ENCODE peak calls at places on chromosomes 7 and 10, in five cellular contexts. A, O, I, R and H are unnamed samples. For H3K36me3, the result is how much of the 10 kb centered on the place peaks cover.

GRCh38 chr7:131107343-131108211 is 220.1 kb upstream of the MKLN1 start:
- DNase-seq in A (peak), O (peak), I (peak), R (peak), H (peak)

GRCh38 chr10:107059058-107059457 is 105.4 kb downstream of the SORCS1 start:
- DNase-seq in A (no peak), O (no peak), I (no peak), R (no peak), H (no peak)

GRCh38 chr7:132557489-132558044 is 18.7 kb downstream of the PLXNA4 start:
- DNase-seq in A (no peak), O (no peak), I (no peak), R (no peak), H (no peak)

GRCh38 chr7:28125381-28126046 is 55.1 kb downstream of the JAZF1 start:
- DNase-seq in A (no peak), O (no peak), I (peak), R (no peak), H (no peak)

GRCh38 chr10:9331583-9332008 is 1277.1 kb downstream of the GATA3 start:
- DNase-seq in A (peak), O (no peak), I (no peak), R (no peak), H (no peak)

GRCh38 chr7:139767561-139767982 is 10.2 kb downstream of the HIPK2 start:
- DNase-seq in A (no peak), O (no peak), I (no peak), R (no peak), H (no peak)

GRCh38 chr7:28739826-28740225 is 218.3 kb downstream of the TRIL start:
- DNase-seq in A (peak), O (no peak), I (no peak), R (no peak), H (no peak)

GRCh38 chr7:33722383-33723096 is 182.8 kb upstream of the BMPER start:
- DNase-seq in A (no peak), O (peak), I (no peak), R (peak), H (no peak)

GRCh38 chr10:35219906-35220890 is 93.6 kb downstream of the CREM start:
- DNase-seq in A (no peak), O (no peak), I (no peak), R (no peak), H (no peak)

GRCh38 chr10:77131214-77131613 is 506.4 kb downstream of the KCNMA1 start:
- DNase-seq in A (no peak), O (no peak), I (no peak), R (no peak), H (no peak)

GRCh38 chr7:92025260-92025659 is 84.6 kb downstream of the AKAP9 start:
- DNase-seq in A (no peak), O (no peak), I (no peak), R (no peak), H (no peak)

GRCh38 chr10:54667136-54667535 is 133.9 kb downstream of the PCDH15 start:
- DNase-seq in A (no peak), O (no peak), I (no peak), R (no peak), H (no peak)

GRCh38 chr7:44220046-44220720 is 19.4 kb downstream of the YKT6 start:
- DNase-seq in A (no peak), O (no peak), I (no peak), R (no peak), H (no peak)

GRCh38 chr7:155998766-155999630 is 186.7 kb upstream of the SHH start:
- DNase-seq in A (no peak), O (no peak), I (no peak), R (no peak), H (no peak)

GRCh38 chr7:37491919-37492694 is 43.4 kb upstream of the ELMO1 start:
- DNase-seq in A (peak), O (no peak), I (no peak), R (no peak), H (no peak)

GRCh38 chr10:102118867-102119266 is 1.3 kb downstream of the LDB1 start:
- DNase-seq in A (no peak), O (no peak), I (peak), R (peak), H (no peak)

GRCh38 chr7:44971188-44971907 is 7.5 kb downstream of the MYO1G start:
- DNase-seq in A (no peak), O (no peak), I (no peak), R (no peak), H (no peak)

GRCh38 chr7:24882989-24883631 is 96.9 kb downstream of the OSBPL3 start:
- DNase-seq in A (no peak), O (peak), I (peak), R (peak), H (no peak)

GRCh38 chr10:47261121-47261520 is 38.9 kb upstream of the GDF10 start:
- DNase-seq in A (no peak), O (no peak), I (no peak), R (no peak), H (no peak)

GRCh38 chr7:27693794-27694193 is 31.1 kb upstream of the HIBADH start:
- DNase-seq in A (no peak), O (no peak), I (no peak), R (no peak), H (no peak)

GRCh38 chr10:20105931-20106330 is 289.7 kb downstream of the PLXDC2 start:
- DNase-seq in A (no peak), O (no peak), I (no peak), R (no peak), H (no peak)

GRCh38 chr7:95501261-95501816 is 15.6 kb downstream of the ASB4 start:
- DNase-seq in A (no peak), O (no peak), I (no peak), R (no peak), H (no peak)

GRCh38 chr10:101120884-101121660 is 10.0 kb upstream of the TLX1 start:
- DNase-seq in A (no peak), O (no peak), I (no peak), R (no peak), H (no peak)

GRCh38 chr7:522938-523289 is 3.3 kb upstream of the PDGFA start:
- DNase-seq in A (no peak), O (no peak), I (no peak), R (no peak), H (no peak)

GRCh38 chr7:108140674-108141073 is 10.5 kb upstream of the LAMB4 start:
- DNase-seq in A (no peak), O (no peak), I (no peak), R (no peak), H (no peak)

GRCh38 chr7:108143658-108144420 is 13.7 kb upstream of the LAMB4 start:
- DNase-seq in A (no peak), O (no peak), I (no peak), R (no peak), H (no peak)

GRCh38 chr7:108144931-108145330 is 14.8 kb upstream of the LAMB4 start:
- DNase-seq in A (no peak), O (no peak), I (no peak), R (no peak), H (no peak)

GRCh38 chr7:108142675-108143259 is 12.6 kb upstream of the LAMB4 start:
- DNase-seq in A (no peak), O (no peak), I (no peak), R (no peak), H (no peak)

DNA sequence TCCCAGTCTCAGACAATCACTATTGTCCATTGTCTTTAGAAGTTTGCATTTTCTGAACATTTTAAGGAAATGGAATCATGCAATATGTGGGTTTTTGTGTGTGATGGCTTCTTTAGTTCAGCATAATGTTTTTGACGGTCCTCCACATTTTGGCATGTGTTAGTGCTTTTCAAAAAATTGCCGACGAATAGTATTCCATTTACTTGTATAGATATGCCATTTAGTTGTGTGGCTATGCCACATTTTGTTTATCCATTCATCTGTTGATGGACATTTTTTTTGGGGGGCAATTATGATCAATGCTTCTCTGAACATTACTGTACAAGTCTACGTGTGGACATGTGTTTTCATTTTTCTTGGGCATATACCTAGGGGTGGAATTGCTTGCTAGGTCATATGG is 12.0 kb upstream of the LAMB4 start:
- DNase-seq in A (no peak), O (no peak), I (no peak), R (no peak), H (no peak)
- H3K36me3 ChIP-seq in A (under half), O (under half), I (under half), R (under half), H (under half)

GRCh38 chr7:47293884-47294568 is 287.9 kb downstream of the TNS3 start:
- DNase-seq in A (no peak), O (no peak), I (peak), R (no peak), H (no peak)

GRCh38 chr7:47294569-47295222 is 287.2 kb downstream of the TNS3 start:
- DNase-seq in A (no peak), O (no peak), I (no peak), R (no peak), H (no peak)

GRCh38 chr7:47290867-47291266 is 291.0 kb downstream of the TNS3 start:
- DNase-seq in A (no peak), O (no peak), I (no peak), R (no peak), H (no peak)

GRCh38 chr7:47291461-47292051 is 290.4 kb downstream of the TNS3 start:
- DNase-seq in A (no peak), O (peak), I (no peak), R (no peak), H (no peak)

DNA sequence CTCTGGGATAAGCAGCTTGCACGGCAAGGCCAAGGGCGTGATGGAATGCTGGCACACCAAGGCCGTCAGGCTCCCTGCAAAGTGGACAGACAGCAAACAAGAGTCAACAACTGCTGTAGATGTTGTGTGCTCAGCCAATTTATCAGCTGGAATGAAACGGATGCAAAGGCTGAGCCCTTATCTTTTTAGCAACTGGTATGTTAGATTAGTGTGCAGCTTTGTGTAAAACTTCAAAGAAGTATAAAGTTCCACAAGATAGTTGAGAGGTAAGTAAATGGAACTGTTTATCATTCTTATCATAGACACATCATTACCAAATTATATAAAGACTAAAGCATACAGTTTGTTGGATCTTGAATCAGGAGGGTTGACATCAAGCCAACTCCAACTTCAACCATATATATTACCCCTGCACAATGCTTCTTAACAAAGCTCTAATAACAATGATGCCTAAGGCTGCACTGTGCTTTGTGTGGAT is 289.0 kb downstream of the TNS3 start:
- DNase-seq in A (no peak), O (no peak), I (no peak), R (no peak), H (no peak)
- H3K36me3 ChIP-seq in A (under half), O (under half), I (under half), R (under half), H (under half)

DNA sequence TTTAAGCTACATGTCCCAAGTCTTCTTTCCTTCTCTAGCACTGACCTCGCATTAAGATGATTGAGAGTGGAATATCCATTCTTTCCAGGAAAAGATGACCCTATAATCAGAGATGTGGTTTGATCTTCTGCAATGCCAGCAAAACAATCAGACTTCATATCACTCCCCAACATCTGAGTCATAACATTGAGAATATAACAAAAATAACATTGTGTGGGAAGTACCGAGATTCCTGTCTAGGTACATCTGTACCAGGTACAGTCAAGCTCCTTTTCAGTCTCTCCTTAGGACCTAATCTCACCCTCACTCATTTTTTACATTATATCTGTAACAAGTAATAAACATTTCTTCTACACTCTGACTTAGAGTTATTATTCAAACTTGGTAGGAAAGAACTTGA is 201.6 kb downstream of the LRRTM3 start:
- DNase-seq in A (no peak), O (no peak), I (no peak), R (no peak), H (no peak)
- H3K36me3 ChIP-seq in A (under half), O (under half), I (under half), R (under half), H (under half)

GRCh38 chr10:818526-819220 is 112.8 kb downstream of the LARP4B start:
- DNase-seq in A (no peak), O (no peak), I (no peak), R (no peak), H (no peak)
- H3K36me3 ChIP-seq in A (half or more), O (half or more), I (under half), R (under half), H (under half)

GRCh38 chr10:5731559-5731958 is 46.9 kb downstream of the TASOR2 start:
- DNase-seq in A (no peak), O (no peak), I (no peak), R (no peak), H (no peak)

GRCh38 chr10:5735119-5735518 is 50.5 kb downstream of the TASOR2 start:
- DNase-seq in A (no peak), O (no peak), I (no peak), R (no peak), H (no peak)

GRCh38 chr10:5737352-5737751 is 52.7 kb downstream of the TASOR2 start:
- DNase-seq in A (no peak), O (no peak), I (no peak), R (no peak), H (no peak)

GRCh38 chr10:5736591-5736990 is 52.0 kb downstream of the TASOR2 start:
- DNase-seq in A (no peak), O (no peak), I (no peak), R (no peak), H (no peak)

DNA sequence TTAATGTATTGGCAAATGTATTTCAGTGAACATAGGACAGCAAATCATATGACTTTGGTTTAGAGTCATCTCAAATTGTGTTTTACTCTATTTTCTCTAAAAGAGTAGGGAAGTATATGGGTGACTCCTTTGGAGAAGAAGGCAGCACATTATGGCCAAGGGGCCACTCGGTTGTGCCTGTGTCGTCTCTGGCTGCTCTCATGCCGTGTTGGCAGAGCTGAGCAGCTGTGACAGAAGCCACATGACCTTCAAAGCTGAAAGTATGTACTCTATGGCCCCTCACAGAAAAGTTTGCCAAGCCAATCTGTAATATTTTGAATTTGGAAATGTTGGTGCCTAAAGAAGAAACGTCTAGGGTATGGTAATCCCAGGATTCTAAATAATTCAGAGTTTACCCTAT is 47.5 kb downstream of the TASOR2 start:
- DNase-seq in A (no peak), O (no peak), I (no peak), R (peak), H (no peak)
- H3K36me3 ChIP-seq in A (under half), O (under half), I (under half), R (under half), H (under half)

DNA sequence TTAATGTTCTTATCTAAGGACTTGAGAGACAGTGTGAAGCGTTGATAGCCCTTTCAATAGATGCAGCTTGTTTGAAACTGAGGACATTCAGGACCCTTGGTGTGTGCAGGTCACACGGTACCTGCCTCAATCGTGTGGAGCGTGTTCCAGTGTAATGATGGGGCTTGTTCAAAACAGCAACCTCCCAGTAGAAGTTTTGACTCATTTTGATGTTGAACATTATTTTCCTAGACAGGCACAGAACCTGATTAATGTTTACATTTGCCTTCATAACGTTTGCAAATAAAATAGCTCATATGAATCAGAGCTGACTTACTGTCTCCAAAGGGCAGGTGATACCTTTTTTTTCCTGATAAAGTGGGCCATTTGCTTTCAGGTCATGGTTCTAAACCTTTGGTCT is 21.3 kb downstream of the RBM17 start:
- DNase-seq in A (no peak), O (no peak), I (no peak), R (no peak), H (no peak)
- H3K36me3 ChIP-seq in A (under half), O (half or more), I (under half), R (half or more), H (under half)